ENCODE peak calls at places on chromosome 11, in ten cellular contexts. Q is endothelial cell of umbilical vein, R is foreskin fibroblast, E is LNCaP clone FGC, O is ovary, L is cardiac muscle cell, H is AG04449, U is ascending aorta, F is transverse colon, G is astrocyte of the spinal cord. B is an unnamed sample.

GRCh38 chr11:121067453-121067852 is 33.6 kb upstream of the TECTA start:
- DNase-seq in L (no peak), E (peak), U (no peak), G (peak), O (no peak), F (no peak), H (no peak), R (peak), Q (peak), B (no peak)

GRCh38 chr11:8671242-8671641 is 11.2 kb downstream of the TRIM66 start:
- DNase-seq in G (peak), L (peak), U (peak), E (no peak), O (peak), Q (peak), R (peak), F (peak), H (peak), B (peak)

GRCh38 chr11:10246991-10247390 is 47.0 kb downstream of the SBF2 start:
- DNase-seq in H (no peak), O (no peak), Q (no peak), R (no peak), L (no peak), G (no peak), F (no peak), E (no peak), U (no peak), B (no peak)

GRCh38 chr11:130315354-130315970 is 745 bp upstream of the ZBTB44 start:
- DNase-seq in H (no peak), U (no peak), F (peak), Q (no peak), L (peak), O (peak), E (no peak), G (no peak), R (no peak), B (no peak)

GRCh38 chr11:128379587-128380279 is 207.6 kb downstream of the ETS1 start:
- DNase-seq in O (no peak), R (no peak), F (no peak), E (no peak), U (no peak), L (no peak), G (no peak), H (no peak), Q (no peak), B (no peak)

GRCh38 chr11:1392111-1392510 is 2.4 kb downstream of the BRSK2 start:
- DNase-seq in H (no peak), E (no peak), L (no peak), Q (no peak), R (no peak), O (no peak), G (no peak), F (no peak), U (no peak), B (no peak)

GRCh38 chr11:125207866-125208425 is 43.4 kb downstream of the PKNOX2 start:
- DNase-seq in R (peak), O (no peak), L (no peak), E (no peak), H (no peak), G (peak), U (no peak), F (no peak), Q (no peak), B (no peak)

GRCh38 chr11:74321487-74322188 is 10.2 kb upstream of the P4HA3 start:
- DNase-seq in F (no peak), E (no peak), L (peak), H (no peak), G (peak), U (peak), Q (peak), O (no peak), R (peak), B (no peak)

GRCh38 chr11:59857444-59858434 is 8.5 kb downstream of the TCN1 start:
- DNase-seq in L (no peak), U (no peak), Q (peak), R (no peak), F (no peak), H (no peak), G (no peak), O (no peak), E (peak), B (peak)

GRCh38 chr11:115919341-115920086 is 415.3 kb upstream of the CADM1 start:
- DNase-seq in R (no peak), H (no peak), O (no peak), Q (no peak), U (no peak), E (no peak), G (peak), F (no peak), L (peak), B (peak)

GRCh38 chr11:78938036-78938435 is 363.4 kb upstream of the NARS2 start:
- DNase-seq in O (no peak), U (no peak), G (no peak), E (no peak), R (no peak), F (no peak), H (no peak), Q (no peak), L (no peak), B (no peak)

GRCh38 chr11:15565846-15566245 is 451.1 kb downstream of the INSC start:
- DNase-seq in L (no peak), O (no peak), Q (no peak), R (peak), F (no peak), U (no peak), G (no peak), H (no peak), E (no peak), B (no peak)

GRCh38 chr11:43021466-43021865 is 290.3 kb upstream of the API5 start:
- DNase-seq in Q (no peak), G (no peak), E (no peak), R (no peak), H (no peak), L (no peak), F (no peak), U (no peak), O (no peak), B (no peak)

GRCh38 chr11:11027271-11027670 is 169.4 kb upstream of the ZBED5 start:
- DNase-seq in R (peak), G (peak), O (no peak), F (no peak), U (no peak), H (peak), L (peak), Q (no peak), E (no peak), B (no peak)

GRCh38 chr11:35424157-35424945 is 5.0 kb upstream of the SLC1A2 start:
- DNase-seq in L (no peak), E (no peak), U (no peak), G (no peak), Q (no peak), O (no peak), R (peak), H (peak), F (no peak), B (no peak)

GRCh38 chr11:80843266-80843974 is 1402.6 kb upstream of the TENM4 start:
- DNase-seq in O (no peak), G (no peak), F (no peak), R (no peak), Q (no peak), H (no peak), U (no peak), L (no peak), E (no peak), B (no peak)

GRCh38 chr11:122723576-122723975 is 68.1 kb downstream of the UBASH3B start:
- DNase-seq in R (no peak), O (no peak), Q (no peak), U (no peak), F (no peak), G (peak), E (no peak), L (no peak), H (no peak), B (no peak)

GRCh38 chr11:36793542-36793926 is 195.5 kb upstream of the RAG2 start:
- DNase-seq in Q (no peak), E (no peak), F (no peak), G (no peak), H (no peak), U (no peak), L (no peak), R (peak), O (peak), B (no peak)

GRCh38 chr11:112280268-112281126 is 19.8 kb upstream of the PLET1 start:
- DNase-seq in H (no peak), F (peak), G (peak), L (peak), U (peak), R (peak), Q (peak), O (peak), E (peak), B (no peak)

GRCh38 chr11:5639953-5640352 is 15.2 kb downstream of the TRIM34 start:
- DNase-seq in G (no peak), Q (no peak), L (no peak), U (no peak), H (no peak), R (no peak), F (no peak), E (no peak), O (no peak), B (no peak)

GRCh38 chr11:48538991-48539390 is 50.4 kb downstream of the OR4A47 start:
- DNase-seq in U (no peak), Q (no peak), E (no peak), O (no peak), F (no peak), H (no peak), R (no peak), L (no peak), G (no peak), B (no peak)

GRCh38 chr11:2461253-2462091 is 16.7 kb downstream of the KCNQ1 start:
- DNase-seq in U (no peak), L (no peak), H (no peak), G (no peak), Q (no peak), E (no peak), O (no peak), F (no peak), R (no peak), B (no peak)

GRCh38 chr11:95378106-95378505 is 147.1 kb upstream of the SESN3 start:
- DNase-seq in R (no peak), U (no peak), O (no peak), Q (no peak), G (no peak), L (no peak), E (no peak), F (no peak), H (no peak), B (no peak)

GRCh38 chr11:84566681-84567080 is 1060.5 kb downstream of the DLG2 start:
- DNase-seq in R (no peak), U (no peak), F (no peak), G (no peak), L (no peak), H (no peak), Q (no peak), O (no peak), E (no peak), B (no peak)

GRCh38 chr11:84563356-84563755 is 1063.8 kb downstream of the DLG2 start:
- DNase-seq in L (no peak), O (no peak), U (no peak), F (no peak), R (no peak), G (no peak), E (no peak), H (no peak), Q (no peak), B (no peak)

GRCh38 chr11:84564867-84565184 is 1062.3 kb downstream of the DLG2 start:
- DNase-seq in G (no peak), Q (no peak), H (no peak), L (no peak), E (no peak), U (no peak), R (no peak), O (no peak), F (no peak), B (no peak)

GRCh38 chr11:84564180-84564866 is 1062.8 kb downstream of the DLG2 start:
- DNase-seq in Q (peak), R (peak), E (peak), O (no peak), H (no peak), U (peak), F (peak), G (peak), L (peak), B (peak)
- H3K4me3 ChIP-seq in Q (no peak), R (no peak), E (no peak), O (no peak), H (no peak), U (no peak), F (no peak), G (no peak), L (no peak), B (peak)

GRCh38 chr11:72353861-72354260 is 80.5 kb downstream of the CLPB start:
- DNase-seq in Q (no peak), L (peak), U (no peak), G (no peak), E (no peak), O (no peak), F (no peak), R (peak), H (no peak), B (no peak)
- TF ChIP-seq CTCF in Q (no peak), L (peak), U (no peak), G (no peak), E (peak), O (no peak), F (no peak), R (peak), H (no peak), B (peak)

GRCh38 chr11:32781721-32782120 is 12.7 kb downstream of the CCDC73 start:
- DNase-seq in Q (no peak), O (no peak), F (no peak), H (no peak), R (no peak), G (no peak), E (no peak), L (no peak), U (no peak), B (no peak)

GRCh38 chr11:32790916-32791315 is 3.5 kb downstream of the CCDC73 start:
- DNase-seq in O (no peak), H (no peak), R (no peak), G (no peak), Q (no peak), L (no peak), F (no peak), E (no peak), U (no peak), B (no peak)

DNA sequence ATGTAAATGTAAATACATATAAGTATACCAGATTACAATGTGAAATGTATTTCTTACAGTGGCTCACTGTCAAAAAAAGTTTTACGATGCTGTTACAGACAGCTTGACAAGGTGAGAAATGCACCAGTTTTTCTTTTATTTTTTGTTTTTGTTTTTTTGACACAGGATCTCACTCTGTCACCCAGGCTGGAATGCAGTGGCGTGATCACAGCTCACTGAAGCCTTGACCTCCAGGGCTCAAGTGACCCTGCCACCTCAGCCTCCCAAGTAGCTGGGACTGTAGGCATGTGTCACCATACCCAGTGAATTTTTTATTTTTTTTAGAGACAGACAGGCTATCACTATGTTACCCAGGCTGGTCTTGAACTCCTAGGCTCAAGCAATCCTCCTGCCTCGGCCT is 9.2 kb downstream of the CCDC73 start:
- DNase-seq in E (no peak), F (no peak), Q (no peak), L (no peak), U (no peak), O (no peak), R (no peak), G (no peak), H (no peak), B (no peak)
- H3K4me3 ChIP-seq in E (no peak), F (no peak), Q (no peak), L (no peak), U (no peak), O (no peak), R (no peak), G (no peak), H (no peak), B (no peak)

GRCh38 chr11:66268953-66269906 is 791 bp downstream of the RAB1B start:
- DNase-seq in R (peak), F (no peak), Q (peak), H (no peak), G (peak), L (peak), O (peak), E (no peak), U (no peak), B (no peak)
- TF ChIP-seq CTCF in R (peak), F (no peak), Q (no peak), H (peak), G (peak), L (peak), O (peak), E (no peak), U (no peak), B (peak)

DNA sequence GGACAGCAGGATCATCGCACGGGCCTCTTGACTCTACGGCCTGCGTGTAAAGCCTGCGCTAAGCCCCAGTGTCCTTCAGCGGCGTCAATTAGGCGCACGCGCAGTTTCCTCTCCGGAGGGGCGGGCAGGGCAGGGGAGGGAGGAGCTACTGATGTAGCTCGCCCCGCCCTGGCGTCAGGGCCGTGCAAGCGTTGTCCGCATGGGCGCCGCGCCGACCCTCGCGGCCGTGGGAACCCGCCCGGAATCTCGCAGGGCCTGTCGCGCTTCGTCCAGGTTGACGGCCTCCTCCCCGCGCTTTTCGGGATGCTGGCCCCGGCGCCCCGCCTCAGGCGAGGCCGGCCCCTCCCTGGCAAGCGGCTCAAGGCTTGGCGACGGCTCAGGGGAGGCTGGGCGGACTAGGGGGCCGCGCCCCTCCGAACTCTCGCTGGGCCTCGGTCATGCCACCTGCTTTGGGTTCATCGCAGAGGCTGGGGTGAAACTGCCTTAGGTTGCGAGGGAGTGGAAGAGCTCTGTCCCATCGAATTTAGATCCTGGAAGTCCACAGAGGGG is 61.1 kb downstream of the ST3GAL4 start:
- DNase-seq in G (peak), L (peak), R (peak), Q (peak), F (peak), E (no peak), U (peak), H (no peak), O (peak), B (no peak)
- H3K4me3 ChIP-seq in G (peak), L (no peak), R (peak), Q (peak), F (peak), E (peak), U (peak), H (peak), O (peak), B (peak)

DNA sequence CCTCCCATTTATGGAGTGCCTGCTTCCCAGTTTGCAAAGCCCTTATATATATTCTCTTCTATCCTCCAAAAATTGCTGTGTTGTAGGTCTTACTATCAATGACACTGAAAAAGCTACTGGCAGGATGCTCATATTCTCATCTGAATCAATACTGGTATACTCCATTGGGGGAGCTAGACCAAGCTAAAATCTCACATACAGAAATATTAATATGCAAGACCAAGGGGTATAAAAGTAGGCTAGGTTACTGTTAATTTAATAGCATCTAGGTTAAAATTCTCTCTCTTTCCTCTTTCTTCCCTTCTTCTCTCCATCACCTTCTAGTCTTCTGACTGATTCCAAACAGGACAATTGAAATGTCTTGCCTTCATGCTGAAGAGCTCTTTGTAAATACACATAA is 17.1 kb upstream of the BDNF start:
- DNase-seq in U (no peak), Q (peak), E (no peak), F (no peak), R (peak), L (peak), G (peak), H (no peak), O (no peak), B (no peak)
- TF ChIP-seq CTCF in U (no peak), Q (peak), E (no peak), F (no peak), R (peak), L (peak), G (peak), H (peak), O (no peak), B (peak)

B was measured in epithelial cell of proximal tubule.